ENCODE peak calls at places on chromosomes 3 and 15, in five cellular contexts. L is astrocyte of the spinal cord; B is activated CD8-positive, alpha-beta memory T cell treated with anti-CD3 and anti-CD28 coated beads for 4 hours; R is NCI-H1417; Y is progenitor cell of endocrine pancreas. O is an unnamed sample.
A peak's percentile ranks its signal among the peaks of the same experiment; 100 is the strongest.

GRCh38 chr3:178341636-178342035 is 194.6 kb upstream of the KCNMB2 start:
- DNase-seq in B (no peak), L (no peak), Y (no peak), R (no peak), O (peak; percentile 68)

GRCh38 chr3:183307749-183308148 is 54.7 kb downstream of the B3GNT5 start:
- DNase-seq in L (no peak), B (no peak), Y (no peak), R (no peak), O (no peak)

GRCh38 chr15:53976844-53977392 is 1.3 kb upstream of the UNC13C start:
- DNase-seq in Y (peak; percentile 36), B (no peak), R (peak; percentile 61), L (no peak), O (peak; percentile 77)

GRCh38 chr3:13891492-13892073 is 11.7 kb upstream of the WNT7A start:
- DNase-seq in B (no peak), R (no peak), L (no peak), Y (no peak), O (peak; percentile 57)

GRCh38 chr3:173066044-173066679 is 74.9 kb downstream of the SPATA16 start:
- DNase-seq in B (no peak), L (peak; percentile 82), Y (no peak), R (no peak), O (peak; percentile 8)

GRCh38 chr3:48338635-48339034 is 5.2 kb upstream of the SPINK8 start:
- DNase-seq in L (no peak), Y (no peak), R (no peak), B (no peak), O (peak; percentile 4)

GRCh38 chr3:185253645-185254410 is at the start of gene EHHADH:
- DNase-seq in Y (peak; percentile 33), L (peak; percentile 65), R (no peak), B (peak; percentile 12), O (peak; percentile 73)

GRCh38 chr3:103794656-103795055 is 1359.8 kb downstream of the ZPLD1 start:
- DNase-seq in Y (no peak), B (no peak), R (peak; percentile 37), L (no peak), O (no peak)

GRCh38 chr3:39216176-39216790 is 23.9 kb upstream of the XIRP1 start:
- DNase-seq in L (no peak), Y (no peak), R (no peak), B (no peak), O (no peak)

GRCh38 chr15:43370310-43370974 is 401 bp downstream of the ZSCAN29 start:
- DNase-seq in R (peak; percentile 62), B (no peak), L (peak; percentile 33), Y (peak; percentile 11), O (peak; percentile 4)

GRCh38 chr3:48678056-48678455 is 7.7 kb downstream of the NCKIPSD start:
- DNase-seq in R (no peak), Y (no peak), B (no peak), L (no peak), O (no peak)

GRCh38 chr15:96213045-96213444 is 117.5 kb upstream of the NR2F2 start:
- DNase-seq in Y (no peak), R (no peak), B (no peak), L (no peak), O (no peak)

GRCh38 chr15:59399465-59400102 is 26.9 kb upstream of the MYO1E start:
- DNase-seq in L (no peak), R (no peak), B (no peak), Y (no peak), O (no peak)

GRCh38 chr3:50662408-50662807 is 12.3 kb upstream of the DOCK3 start:
- DNase-seq in B (no peak), R (no peak), L (no peak), Y (no peak), O (no peak)

GRCh38 chr15:42919794-42920280 is 741 bp downstream of the TTBK2 start:
- DNase-seq in R (peak; percentile 61), L (peak; percentile 23), Y (no peak), B (no peak), O (no peak)

O was measured in thyroid gland.